ENCODE peak calls at places on chromosomes 1 and 21, in ten cellular contexts. One of them, this sample, is unnamed.

GRCh38 chr1:151210830-151211229 is 12.5 kb downstream of the PIP5K1A start:
- DNase-seq in erythroblast: no peak
- DNase-seq in Caki2: peak
- DNase-seq in GM10248: no peak
- DNase-seq in SHP77: no peak
- DNase-seq in GM04503: no peak
- DNase-seq in NCI-H510A: no peak
- DNase-seq in spleen: no peak
- DNase-seq in stimulated activated CD4-positive, alpha-beta T cell treated with anti-CD3 and anti-CD28 coated beads, Interleukin-12 subunit alpha, Interleukin-12 subunit beta, amount 100 ng/mL, for 24 hours: no peak
- DNase-seq in heart left ventricle: no peak
- DNase-seq in this sample: no peak

GRCh38 chr21:37459575-37459974 is 93.0 kb downstream of the DYRK1A start:
- DNase-seq in erythroblast: no peak
- DNase-seq in Caki2: no peak
- DNase-seq in GM10248: no peak
- DNase-seq in SHP77: no peak
- DNase-seq in GM04503: no peak
- DNase-seq in NCI-H510A: no peak
- DNase-seq in spleen: no peak
- DNase-seq in stimulated activated CD4-positive, alpha-beta T cell treated with anti-CD3 and anti-CD28 coated beads, Interleukin-12 subunit alpha, Interleukin-12 subunit beta, amount 100 ng/mL, for 24 hours: no peak
- DNase-seq in heart left ventricle: no peak
- DNase-seq in this sample: no peak

GRCh38 chr21:43626390-43626789 is 32.9 kb downstream of the HSF2BP start:
- DNase-seq in erythroblast: no peak
- DNase-seq in Caki2: no peak
- DNase-seq in GM10248: no peak
- DNase-seq in SHP77: no peak
- DNase-seq in GM04503: no peak
- DNase-seq in NCI-H510A: no peak
- DNase-seq in spleen: no peak
- DNase-seq in stimulated activated CD4-positive, alpha-beta T cell treated with anti-CD3 and anti-CD28 coated beads, Interleukin-12 subunit alpha, Interleukin-12 subunit beta, amount 100 ng/mL, for 24 hours: no peak
- DNase-seq in heart left ventricle: no peak
- DNase-seq in this sample: no peak

GRCh38 chr21:17660862-17661261 is 48.2 kb upstream of the BTG3 start:
- DNase-seq in erythroblast: no peak
- DNase-seq in Caki2: no peak
- DNase-seq in GM10248: no peak
- DNase-seq in SHP77: no peak
- DNase-seq in GM04503: no peak
- DNase-seq in NCI-H510A: no peak
- DNase-seq in spleen: no peak
- DNase-seq in stimulated activated CD4-positive, alpha-beta T cell treated with anti-CD3 and anti-CD28 coated beads, Interleukin-12 subunit alpha, Interleukin-12 subunit beta, amount 100 ng/mL, for 24 hours: no peak
- DNase-seq in heart left ventricle: no peak
- DNase-seq in this sample: no peak

GRCh38 chr1:232958067-232958466 is 7.7 kb downstream of the NTPCR start:
- DNase-seq in erythroblast: no peak
- DNase-seq in Caki2: no peak
- DNase-seq in GM10248: no peak
- DNase-seq in SHP77: no peak
- DNase-seq in GM04503: no peak
- DNase-seq in NCI-H510A: no peak
- DNase-seq in spleen: no peak
- DNase-seq in stimulated activated CD4-positive, alpha-beta T cell treated with anti-CD3 and anti-CD28 coated beads, Interleukin-12 subunit alpha, Interleukin-12 subunit beta, amount 100 ng/mL, for 24 hours: no peak
- DNase-seq in heart left ventricle: no peak
- DNase-seq in this sample: no peak

GRCh38 chr1:219317762-219318353 is 144.2 kb downstream of the LYPLAL1 start:
- DNase-seq in erythroblast: no peak
- DNase-seq in Caki2: no peak
- DNase-seq in GM10248: peak
- DNase-seq in SHP77: no peak
- DNase-seq in GM04503: no peak
- DNase-seq in NCI-H510A: no peak
- DNase-seq in spleen: no peak
- DNase-seq in stimulated activated CD4-positive, alpha-beta T cell treated with anti-CD3 and anti-CD28 coated beads, Interleukin-12 subunit alpha, Interleukin-12 subunit beta, amount 100 ng/mL, for 24 hours: no peak
- DNase-seq in heart left ventricle: no peak
- DNase-seq in this sample: no peak

GRCh38 chr1:24641646-24642151 is 1.4 kb upstream of the SRRM1 start:
- DNase-seq in erythroblast: no peak
- DNase-seq in Caki2: no peak
- DNase-seq in GM10248: peak
- DNase-seq in SHP77: no peak
- DNase-seq in GM04503: no peak
- DNase-seq in NCI-H510A: no peak
- DNase-seq in spleen: peak
- DNase-seq in stimulated activated CD4-positive, alpha-beta T cell treated with anti-CD3 and anti-CD28 coated beads, Interleukin-12 subunit alpha, Interleukin-12 subunit beta, amount 100 ng/mL, for 24 hours: peak
- DNase-seq in heart left ventricle: peak
- DNase-seq in this sample: peak

GRCh38 chr1:66331641-66332523 is 202.1 kb upstream of the SGIP1 start:
- DNase-seq in erythroblast: no peak
- DNase-seq in Caki2: no peak
- DNase-seq in GM10248: no peak
- DNase-seq in SHP77: peak
- DNase-seq in GM04503: peak
- DNase-seq in NCI-H510A: no peak
- DNase-seq in spleen: peak
- DNase-seq in stimulated activated CD4-positive, alpha-beta T cell treated with anti-CD3 and anti-CD28 coated beads, Interleukin-12 subunit alpha, Interleukin-12 subunit beta, amount 100 ng/mL, for 24 hours: no peak
- DNase-seq in heart left ventricle: peak
- DNase-seq in this sample: peak

GRCh38 chr1:55580845-55581332 is 365.7 kb upstream of the USP24 start:
- DNase-seq in erythroblast: no peak
- DNase-seq in Caki2: no peak
- DNase-seq in GM10248: no peak
- DNase-seq in SHP77: no peak
- DNase-seq in GM04503: peak
- DNase-seq in NCI-H510A: no peak
- DNase-seq in spleen: no peak
- DNase-seq in stimulated activated CD4-positive, alpha-beta T cell treated with anti-CD3 and anti-CD28 coated beads, Interleukin-12 subunit alpha, Interleukin-12 subunit beta, amount 100 ng/mL, for 24 hours: no peak
- DNase-seq in heart left ventricle: no peak
- DNase-seq in this sample: no peak